ENCODE peak calls at places on chromosomes 5 and 9, in seven cellular contexts. W is DND-41; U is cardiac muscle cell; H is NCI-H1694 treated with DMSO at 0.1 percent for 48 hours; D is epithelial cell of esophagus; Q is mucosa of descending colon; Y is stimulated activated CD8-positive, alpha-beta memory T cell treated with anti-CD3 and anti-CD28 coated beads, Interleukin-15, amount 100 ng/mL, for 4 hours. B is an unnamed sample.

GRCh38 chr9:114558027-114558675 is 29.4 kb upstream of the ATP6V1G1 start:
- DNase-seq in W (no peak), U (no peak), H (no peak), D (peak), Q (no peak), Y (no peak), B (no peak)

GRCh38 chr5:178206166-178207101 is 2.1 kb downstream of the HNRNPAB start:
- DNase-seq in W (peak), U (no peak), H (no peak), D (no peak), Q (no peak), Y (no peak), B (peak)

GRCh38 chr5:143126121-143127019 is 277.1 kb downstream of the NR3C1 start:
- DNase-seq in W (no peak), U (no peak), H (no peak), D (no peak), Q (no peak), Y (no peak), B (no peak)

GRCh38 chr5:124841829-124842712 is 95.6 kb upstream of the ZNF608 start:
- DNase-seq in W (no peak), U (no peak), H (no peak), D (peak), Q (no peak), Y (no peak), B (no peak)

GRCh38 chr9:6226696-6227095 is 11.1 kb downstream of the IL33 start:
- DNase-seq in W (no peak), U (no peak), H (no peak), D (peak), Q (no peak), Y (no peak), B (peak)

GRCh38 chr5:61232490-61232889 is 70.2 kb upstream of the SMIM15 start:
- DNase-seq in W (no peak), U (no peak), H (no peak), D (no peak), Q (no peak), Y (no peak), B (no peak)

GRCh38 chr5:82416506-82416905 is 138.4 kb upstream of the RPS23 start:
- DNase-seq in W (no peak), U (no peak), H (no peak), D (peak), Q (no peak), Y (no peak), B (no peak)

GRCh38 chr9:75889577-75889976 is 896 bp upstream of the PCSK5 start:
- DNase-seq in W (peak), U (peak), H (no peak), D (no peak), Q (no peak), Y (no peak), B (no peak)

GRCh38 chr9:133335924-133336811 is at the start of gene SURF6:
- DNase-seq in W (peak), U (peak), H (peak), D (peak), Q (peak), Y (peak), B (peak)

GRCh38 chr9:128550770-128551651 is 1.4 kb upstream of the SPTAN1 start:
- DNase-seq in W (no peak), U (no peak), H (peak), D (no peak), Q (peak), Y (no peak), B (no peak)

GRCh38 chr5:41961736-41962135 is 36.7 kb downstream of the FBXO4 start:
- DNase-seq in W (no peak), U (no peak), H (no peak), D (no peak), Q (no peak), Y (no peak), B (no peak)

GRCh38 chr5:82467006-82467561 is 188.9 kb upstream of the RPS23 start:
- DNase-seq in W (no peak), U (no peak), H (no peak), D (no peak), Q (no peak), Y (no peak), B (no peak)

GRCh38 chr9:26811106-26811505 is 81.5 kb downstream of the CAAP1 start:
- DNase-seq in W (no peak), U (no peak), H (no peak), D (no peak), Q (no peak), Y (no peak), B (no peak)

GRCh38 chr9:14529629-14530028 is 163.6 kb downstream of the ZDHHC21 start:
- DNase-seq in W (no peak), U (no peak), H (no peak), D (no peak), Q (no peak), Y (no peak), B (no peak)

GRCh38 chr5:80871541-80871961 is 88.6 kb upstream of the RASGRF2 start:
- DNase-seq in W (no peak), U (no peak), H (no peak), D (peak), Q (no peak), Y (no peak), B (no peak)

GRCh38 chr5:23419115-23419514 is 88.3 kb upstream of the PRDM9 start:
- DNase-seq in W (no peak), U (no peak), H (no peak), D (peak), Q (no peak), Y (no peak), B (no peak)

GRCh38 chr9:35682520-35682919 is 7.2 kb downstream of the TPM2 start:
- DNase-seq in W (no peak), U (peak), H (no peak), D (no peak), Q (peak), Y (no peak), B (no peak)

GRCh38 chr5:13745508-13745907 is 199.0 kb downstream of the DNAH5 start:
- DNase-seq in W (no peak), U (no peak), H (no peak), D (peak), Q (no peak), Y (no peak), B (no peak)

GRCh38 chr5:42992035-42992570 is 48.0 kb downstream of the ANXA2R start:
- DNase-seq in W (peak), U (peak), H (no peak), D (peak), Q (peak), Y (peak), B (peak)

GRCh38 chr5:176438959-176439757 is 9.0 kb upstream of the FAF2 start:
- DNase-seq in W (no peak), U (no peak), H (no peak), D (peak), Q (no peak), Y (no peak), B (no peak)

GRCh38 chr9:37936965-37937364 is 33.0 kb upstream of the SLC25A51 start:
- DNase-seq in W (no peak), U (peak), H (peak), D (peak), Q (no peak), Y (no peak), B (no peak)

GRCh38 chr9:105679406-105680022 is 14.8 kb upstream of the TMEM38B start:
- DNase-seq in W (no peak), U (no peak), H (no peak), D (no peak), Q (no peak), Y (no peak), B (no peak)

GRCh38 chr9:131724678-131725077 is 15.2 kb downstream of the RAPGEF1 start:
- DNase-seq in W (no peak), U (no peak), H (peak), D (no peak), Q (no peak), Y (no peak), B (peak)

GRCh38 chr5:150497274-150497988 is 10.5 kb upstream of the NDST1 start:
- DNase-seq in W (no peak), U (no peak), H (no peak), D (peak), Q (peak), Y (no peak), B (no peak)

GRCh38 chr5:132468665-132469379 is 21.8 kb downstream of the IRF1 start:
- DNase-seq in W (no peak), U (no peak), H (no peak), D (no peak), Q (no peak), Y (no peak), B (no peak)

GRCh38 chr5:134555223-134555790 is 29.8 kb downstream of the JADE2 start:
- DNase-seq in W (no peak), U (no peak), H (no peak), D (no peak), Q (no peak), Y (no peak), B (peak)

GRCh38 chr9:77816641-77817341 is 168.7 kb upstream of the GNA14 start:
- DNase-seq in W (no peak), U (no peak), H (no peak), D (peak), Q (no peak), Y (no peak), B (no peak)